ENCODE peak calls at places on chromosomes 12 and 14, in six cellular contexts. One of them, this sample, is unnamed.

GRCh38 chr12:115322275-115322674 is 638.3 kb upstream of the TBX3 start:
- DNase-seq in NCI-H1092: no peak
- DNase-seq in kidney tubule cell: peak; percentile 59
- DNase-seq in foreskin fibroblast: peak; percentile 90
- DNase-seq in astrocyte of the cerebellum: no peak
- DNase-seq in GM04503: no peak
- DNase-seq in this sample: no peak

GRCh38 chr14:33026850-33027420 is 88.3 kb downstream of the NPAS3 start:
- DNase-seq in kidney tubule cell: no peak
- DNase-seq in GM04503: peak; percentile 10
- DNase-seq in NCI-H1092: no peak
- DNase-seq in astrocyte of the cerebellum: peak; percentile 22
- DNase-seq in foreskin fibroblast: no peak
- DNase-seq in this sample: no peak

GRCh38 chr12:104859144-104859543 is 98.9 kb downstream of the SLC41A2 start:
- DNase-seq in astrocyte of the cerebellum: peak; percentile 60
- DNase-seq in GM04503: no peak
- DNase-seq in NCI-H1092: no peak
- DNase-seq in foreskin fibroblast: peak; percentile 49
- DNase-seq in kidney tubule cell: peak; percentile 74
- DNase-seq in this sample: no peak

GRCh38 chr12:49129332-49130150 is 1.7 kb downstream of the TUBA1B start:
- DNase-seq in NCI-H1092: no peak
- DNase-seq in foreskin fibroblast: no peak
- DNase-seq in astrocyte of the cerebellum: no peak
- DNase-seq in kidney tubule cell: no peak
- DNase-seq in GM04503: no peak
- DNase-seq in this sample: no peak

GRCh38 chr12:57754411-57755193 is at the start of gene MARCHF9:
- DNase-seq in GM04503: no peak
- DNase-seq in astrocyte of the cerebellum: no peak
- DNase-seq in kidney tubule cell: peak; percentile 84
- DNase-seq in foreskin fibroblast: no peak
- DNase-seq in NCI-H1092: peak; percentile 38
- DNase-seq in this sample: no peak

GRCh38 chr12:1911598-1912575 is 6.6 kb downstream of the CACNA2D4 start:
- DNase-seq in NCI-H1092: peak; percentile 92
- DNase-seq in GM04503: no peak
- DNase-seq in foreskin fibroblast: no peak
- DNase-seq in kidney tubule cell: no peak
- DNase-seq in astrocyte of the cerebellum: no peak
- DNase-seq in this sample: no peak

GRCh38 chr12:82708056-82708455 is 21.4 kb downstream of the TMTC2 start:
- DNase-seq in kidney tubule cell: no peak
- DNase-seq in foreskin fibroblast: no peak
- DNase-seq in astrocyte of the cerebellum: no peak
- DNase-seq in NCI-H1092: no peak
- DNase-seq in GM04503: no peak
- DNase-seq in this sample: no peak

GRCh38 chr12:52147367-52147972 is 44.3 kb downstream of the KRT80 start:
- DNase-seq in foreskin fibroblast: peak; percentile 99
- DNase-seq in astrocyte of the cerebellum: peak; percentile 88
- DNase-seq in NCI-H1092: no peak
- DNase-seq in GM04503: peak; percentile 96
- DNase-seq in kidney tubule cell: peak; percentile 100
- DNase-seq in this sample: peak; percentile 97

GRCh38 chr14:60986500-60986899 is 5.5 kb downstream of the SLC38A6 start:
- DNase-seq in NCI-H1092: no peak
- DNase-seq in foreskin fibroblast: no peak
- DNase-seq in astrocyte of the cerebellum: no peak
- DNase-seq in GM04503: no peak
- DNase-seq in kidney tubule cell: no peak
- DNase-seq in this sample: no peak

GRCh38 chr14:69363055-69363454 is 35.0 kb downstream of the ERH start:
- DNase-seq in NCI-H1092: no peak
- DNase-seq in astrocyte of the cerebellum: peak; percentile 18
- DNase-seq in foreskin fibroblast: peak; percentile 59
- DNase-seq in GM04503: peak; percentile 6
- DNase-seq in kidney tubule cell: peak; percentile 34
- DNase-seq in this sample: no peak

GRCh38 chr14:101223561-101224162 is 320.1 kb upstream of the RTL1 start:
- DNase-seq in astrocyte of the cerebellum: no peak
- DNase-seq in foreskin fibroblast: no peak
- DNase-seq in GM04503: no peak
- DNase-seq in NCI-H1092: no peak
- DNase-seq in kidney tubule cell: no peak
- DNase-seq in this sample: no peak

GRCh38 chr14:103825103-103825502 is 22.3 kb downstream of the PPP1R13B start:
- DNase-seq in astrocyte of the cerebellum: no peak
- DNase-seq in kidney tubule cell: peak; percentile 68
- DNase-seq in GM04503: no peak
- DNase-seq in NCI-H1092: no peak
- DNase-seq in foreskin fibroblast: no peak
- DNase-seq in this sample: no peak

GRCh38 chr12:53094394-53094787 is 3.1 kb upstream of the IGFBP6 start:
- DNase-seq in NCI-H1092: no peak
- DNase-seq in GM04503: no peak
- DNase-seq in foreskin fibroblast: no peak
- DNase-seq in kidney tubule cell: no peak
- DNase-seq in astrocyte of the cerebellum: no peak
- DNase-seq in this sample: no peak

GRCh38 chr14:69928111-69928523 is 48.9 kb downstream of the SMOC1 start:
- DNase-seq in foreskin fibroblast: no peak
- DNase-seq in kidney tubule cell: peak; percentile 24
- DNase-seq in NCI-H1092: no peak
- DNase-seq in GM04503: no peak
- DNase-seq in astrocyte of the cerebellum: peak; percentile 51
- DNase-seq in this sample: no peak

GRCh38 chr12:103571286-103571685 is 15.8 kb upstream of the STAB2 start:
- DNase-seq in GM04503: no peak
- DNase-seq in NCI-H1092: peak; percentile 36
- DNase-seq in astrocyte of the cerebellum: no peak
- DNase-seq in kidney tubule cell: no peak
- DNase-seq in foreskin fibroblast: no peak
- DNase-seq in this sample: no peak